ENCODE peak calls at places on chromosomes 4 and X, in five cellular contexts. One of them, this sample, is unnamed.

GRCh38 chrX:63503541-63503940 is 152.4 kb upstream of the SPIN4 start:
- DNase-seq in Ammon's horn: no peak
- DNase-seq in glutamatergic neuron: no peak
- DNase-seq in stimulated activated CD8-positive, alpha-beta memory T cell treated with anti-CD3 and anti-CD28 coated beads, Interleukin-2, amount 100 ng/mL, for 1 hour: no peak
- DNase-seq in germinal center: no peak
- DNase-seq in this sample: no peak

GRCh38 chrX:44904542-44905115 is 31.6 kb downstream of the KDM6A start:
- DNase-seq in glutamatergic neuron: no peak
- DNase-seq in germinal center: no peak
- DNase-seq in Ammon's horn: no peak
- DNase-seq in stimulated activated CD8-positive, alpha-beta memory T cell treated with anti-CD3 and anti-CD28 coated beads, Interleukin-2, amount 100 ng/mL, for 1 hour: no peak
- DNase-seq in this sample: no peak

GRCh38 chr4:168615294-168615693 is 118.4 kb downstream of the PALLD start:
- DNase-seq in Ammon's horn: no peak
- DNase-seq in stimulated activated CD8-positive, alpha-beta memory T cell treated with anti-CD3 and anti-CD28 coated beads, Interleukin-2, amount 100 ng/mL, for 1 hour: no peak
- DNase-seq in germinal center: no peak
- DNase-seq in glutamatergic neuron: no peak
- DNase-seq in this sample: no peak

GRCh38 chrX:68842781-68843581 is 14.2 kb downstream of the EFNB1 start:
- DNase-seq in Ammon's horn: no peak
- DNase-seq in stimulated activated CD8-positive, alpha-beta memory T cell treated with anti-CD3 and anti-CD28 coated beads, Interleukin-2, amount 100 ng/mL, for 1 hour: no peak
- DNase-seq in glutamatergic neuron: no peak
- DNase-seq in germinal center: no peak
- DNase-seq in this sample: no peak

GRCh38 chrX:14948701-14949100 is 75.5 kb downstream of the MOSPD2 start:
- DNase-seq in Ammon's horn: no peak
- DNase-seq in glutamatergic neuron: no peak
- DNase-seq in stimulated activated CD8-positive, alpha-beta memory T cell treated with anti-CD3 and anti-CD28 coated beads, Interleukin-2, amount 100 ng/mL, for 1 hour: no peak
- DNase-seq in germinal center: no peak
- DNase-seq in this sample: no peak

GRCh38 chrX:110723844-110724243 is 71.8 kb downstream of the CHRDL1 start:
- DNase-seq in germinal center: no peak
- DNase-seq in Ammon's horn: no peak
- DNase-seq in glutamatergic neuron: no peak
- DNase-seq in stimulated activated CD8-positive, alpha-beta memory T cell treated with anti-CD3 and anti-CD28 coated beads, Interleukin-2, amount 100 ng/mL, for 1 hour: no peak
- DNase-seq in this sample: no peak

GRCh38 chrX:4320436-4320947 is 607.0 kb upstream of the PRKX start:
- DNase-seq in stimulated activated CD8-positive, alpha-beta memory T cell treated with anti-CD3 and anti-CD28 coated beads, Interleukin-2, amount 100 ng/mL, for 1 hour: no peak
- DNase-seq in germinal center: no peak
- DNase-seq in glutamatergic neuron: no peak
- DNase-seq in Ammon's horn: no peak
- DNase-seq in this sample: no peak

GRCh38 chr4:52588771-52589591 is 70.1 kb downstream of the USP46 start:
- DNase-seq in germinal center: no peak
- DNase-seq in glutamatergic neuron: no peak
- DNase-seq in stimulated activated CD8-positive, alpha-beta memory T cell treated with anti-CD3 and anti-CD28 coated beads, Interleukin-2, amount 100 ng/mL, for 1 hour: peak; percentile 30
- DNase-seq in Ammon's horn: no peak
- DNase-seq in this sample: no peak

GRCh38 chr4:57544811-57545654 is 434.8 kb upstream of the IGFBP7 start:
- DNase-seq in Ammon's horn: no peak
- DNase-seq in glutamatergic neuron: no peak
- DNase-seq in stimulated activated CD8-positive, alpha-beta memory T cell treated with anti-CD3 and anti-CD28 coated beads, Interleukin-2, amount 100 ng/mL, for 1 hour: no peak
- DNase-seq in germinal center: no peak
- DNase-seq in this sample: no peak

GRCh38 chrX:22323541-22323940 is 50.8 kb downstream of the CBLL2 start:
- DNase-seq in germinal center: no peak
- DNase-seq in stimulated activated CD8-positive, alpha-beta memory T cell treated with anti-CD3 and anti-CD28 coated beads, Interleukin-2, amount 100 ng/mL, for 1 hour: no peak
- DNase-seq in glutamatergic neuron: no peak
- DNase-seq in Ammon's horn: no peak
- DNase-seq in this sample: no peak

GRCh38 chrX:56811599-56811998 is 82.6 kb downstream of the NBDY start:
- DNase-seq in germinal center: no peak
- DNase-seq in stimulated activated CD8-positive, alpha-beta memory T cell treated with anti-CD3 and anti-CD28 coated beads, Interleukin-2, amount 100 ng/mL, for 1 hour: no peak
- DNase-seq in Ammon's horn: no peak
- DNase-seq in glutamatergic neuron: no peak
- DNase-seq in this sample: no peak

GRCh38 chrX:71885099-71885498 is 25.5 kb upstream of the NHSL2 start:
- DNase-seq in germinal center: no peak
- DNase-seq in Ammon's horn: no peak
- DNase-seq in glutamatergic neuron: no peak
- DNase-seq in stimulated activated CD8-positive, alpha-beta memory T cell treated with anti-CD3 and anti-CD28 coated beads, Interleukin-2, amount 100 ng/mL, for 1 hour: no peak
- DNase-seq in this sample: no peak

GRCh38 chrX:69361286-69361926 is 142.7 kb upstream of the NALF2 start:
- DNase-seq in glutamatergic neuron: no peak
- DNase-seq in Ammon's horn: no peak
- DNase-seq in stimulated activated CD8-positive, alpha-beta memory T cell treated with anti-CD3 and anti-CD28 coated beads, Interleukin-2, amount 100 ng/mL, for 1 hour: no peak
- DNase-seq in germinal center: no peak
- DNase-seq in this sample: no peak

GRCh38 chr4:82500830-82501229 is 61.0 kb downstream of the TMEM150C start:
- DNase-seq in germinal center: no peak
- DNase-seq in glutamatergic neuron: peak; percentile 30
- DNase-seq in stimulated activated CD8-positive, alpha-beta memory T cell treated with anti-CD3 and anti-CD28 coated beads, Interleukin-2, amount 100 ng/mL, for 1 hour: no peak
- DNase-seq in Ammon's horn: no peak
- DNase-seq in this sample: no peak

GRCh38 chr4:153528705-153529493 is 62.7 kb downstream of the TMEM131L start:
- DNase-seq in glutamatergic neuron: no peak
- DNase-seq in germinal center: no peak
- DNase-seq in Ammon's horn: no peak
- DNase-seq in stimulated activated CD8-positive, alpha-beta memory T cell treated with anti-CD3 and anti-CD28 coated beads, Interleukin-2, amount 100 ng/mL, for 1 hour: no peak
- DNase-seq in this sample: no peak

GRCh38 chr4:52102587-52102986 is 51.5 kb downstream of the SPATA18 start:
- DNase-seq in glutamatergic neuron: no peak
- DNase-seq in stimulated activated CD8-positive, alpha-beta memory T cell treated with anti-CD3 and anti-CD28 coated beads, Interleukin-2, amount 100 ng/mL, for 1 hour: no peak
- DNase-seq in Ammon's horn: no peak
- DNase-seq in germinal center: no peak
- DNase-seq in this sample: no peak

GRCh38 chr4:47031713-47032404 is 492 bp downstream of the GABRB1 start:
- DNase-seq in stimulated activated CD8-positive, alpha-beta memory T cell treated with anti-CD3 and anti-CD28 coated beads, Interleukin-2, amount 100 ng/mL, for 1 hour: no peak
- DNase-seq in glutamatergic neuron: no peak
- DNase-seq in germinal center: no peak
- DNase-seq in Ammon's horn: peak; percentile 20
- DNase-seq in this sample: no peak

GRCh38 chr4:158781963-158782362 is 13.1 kb downstream of the FNIP2 start:
- DNase-seq in glutamatergic neuron: no peak
- DNase-seq in germinal center: no peak
- DNase-seq in stimulated activated CD8-positive, alpha-beta memory T cell treated with anti-CD3 and anti-CD28 coated beads, Interleukin-2, amount 100 ng/mL, for 1 hour: no peak
- DNase-seq in Ammon's horn: no peak
- DNase-seq in this sample: no peak

GRCh38 chr4:118775405-118775804 is 60.5 kb downstream of the SEC24D start:
- DNase-seq in Ammon's horn: no peak
- DNase-seq in glutamatergic neuron: no peak
- DNase-seq in stimulated activated CD8-positive, alpha-beta memory T cell treated with anti-CD3 and anti-CD28 coated beads, Interleukin-2, amount 100 ng/mL, for 1 hour: no peak
- DNase-seq in germinal center: no peak
- DNase-seq in this sample: no peak

GRCh38 chrX:9144643-9145290 is 110.8 kb upstream of the FAM9B start:
- DNase-seq in germinal center: no peak
- DNase-seq in stimulated activated CD8-positive, alpha-beta memory T cell treated with anti-CD3 and anti-CD28 coated beads, Interleukin-2, amount 100 ng/mL, for 1 hour: no peak
- DNase-seq in Ammon's horn: no peak
- DNase-seq in glutamatergic neuron: no peak
- DNase-seq in this sample: no peak

GRCh38 chr4:188701952-188702351 is 562.7 kb downstream of the TRIML1 start:
- DNase-seq in glutamatergic neuron: no peak
- DNase-seq in germinal center: no peak
- DNase-seq in Ammon's horn: no peak
- DNase-seq in stimulated activated CD8-positive, alpha-beta memory T cell treated with anti-CD3 and anti-CD28 coated beads, Interleukin-2, amount 100 ng/mL, for 1 hour: no peak
- DNase-seq in this sample: no peak

GRCh38 chr4:109728385-109728784 is 1.5 kb downstream of the PLA2G12A start:
- DNase-seq in glutamatergic neuron: no peak
- DNase-seq in stimulated activated CD8-positive, alpha-beta memory T cell treated with anti-CD3 and anti-CD28 coated beads, Interleukin-2, amount 100 ng/mL, for 1 hour: no peak
- DNase-seq in Ammon's horn: no peak
- DNase-seq in germinal center: no peak
- DNase-seq in this sample: no peak

GRCh38 chr4:7904108-7904516 is 35.5 kb downstream of the AFAP1 start:
- DNase-seq in germinal center: no peak
- DNase-seq in Ammon's horn: peak; percentile 40
- DNase-seq in stimulated activated CD8-positive, alpha-beta memory T cell treated with anti-CD3 and anti-CD28 coated beads, Interleukin-2, amount 100 ng/mL, for 1 hour: no peak
- DNase-seq in glutamatergic neuron: peak; percentile 70
- DNase-seq in this sample: no peak

GRCh38 chr4:177447417-177448004 is 5.3 kb upstream of the AGA start:
- DNase-seq in germinal center: no peak
- DNase-seq in glutamatergic neuron: no peak
- DNase-seq in stimulated activated CD8-positive, alpha-beta memory T cell treated with anti-CD3 and anti-CD28 coated beads, Interleukin-2, amount 100 ng/mL, for 1 hour: no peak
- DNase-seq in Ammon's horn: no peak
- DNase-seq in this sample: no peak

GRCh38 chrX:6024204-6024603 is 204.5 kb downstream of the NLGN4X start:
- DNase-seq in stimulated activated CD8-positive, alpha-beta memory T cell treated with anti-CD3 and anti-CD28 coated beads, Interleukin-2, amount 100 ng/mL, for 1 hour: no peak
- DNase-seq in germinal center: no peak
- DNase-seq in glutamatergic neuron: no peak
- DNase-seq in Ammon's horn: no peak
- DNase-seq in this sample: no peak

GRCh38 chr4:186249785-186250739 is 15.9 kb upstream of the F11 start:
- DNase-seq in germinal center: no peak
- DNase-seq in glutamatergic neuron: no peak
- DNase-seq in Ammon's horn: no peak
- DNase-seq in stimulated activated CD8-positive, alpha-beta memory T cell treated with anti-CD3 and anti-CD28 coated beads, Interleukin-2, amount 100 ng/mL, for 1 hour: no peak
- DNase-seq in this sample: no peak

GRCh38 chr4:133483600-133484246 is 334.6 kb downstream of the PCDH10 start:
- DNase-seq in germinal center: no peak
- DNase-seq in stimulated activated CD8-positive, alpha-beta memory T cell treated with anti-CD3 and anti-CD28 coated beads, Interleukin-2, amount 100 ng/mL, for 1 hour: no peak
- DNase-seq in glutamatergic neuron: no peak
- DNase-seq in Ammon's horn: peak; percentile 59
- DNase-seq in this sample: no peak

GRCh38 chr4:121155893-121156292 is 8.2 kb downstream of the TNIP3 start:
- DNase-seq in Ammon's horn: no peak
- DNase-seq in stimulated activated CD8-positive, alpha-beta memory T cell treated with anti-CD3 and anti-CD28 coated beads, Interleukin-2, amount 100 ng/mL, for 1 hour: no peak
- DNase-seq in germinal center: no peak
- DNase-seq in glutamatergic neuron: no peak
- DNase-seq in this sample: no peak

GRCh38 chrX:140767646-140768045 is 58.1 kb downstream of the LINC00632 start:
- DNase-seq in stimulated activated CD8-positive, alpha-beta memory T cell treated with anti-CD3 and anti-CD28 coated beads, Interleukin-2, amount 100 ng/mL, for 1 hour: no peak
- DNase-seq in glutamatergic neuron: no peak
- DNase-seq in Ammon's horn: no peak
- DNase-seq in germinal center: no peak
- DNase-seq in this sample: no peak

GRCh38 chr4:135838889-135839288 is 1637.3 kb upstream of the PABPC4L start:
- DNase-seq in germinal center: no peak
- DNase-seq in Ammon's horn: peak; percentile 68
- DNase-seq in glutamatergic neuron: no peak
- DNase-seq in stimulated activated CD8-positive, alpha-beta memory T cell treated with anti-CD3 and anti-CD28 coated beads, Interleukin-2, amount 100 ng/mL, for 1 hour: no peak
- DNase-seq in this sample: no peak

GRCh38 chrX:153413731-153414130 is 2.5 kb downstream of the ZFP92 start:
- DNase-seq in glutamatergic neuron: no peak
- DNase-seq in Ammon's horn: no peak
- DNase-seq in stimulated activated CD8-positive, alpha-beta memory T cell treated with anti-CD3 and anti-CD28 coated beads, Interleukin-2, amount 100 ng/mL, for 1 hour: no peak
- DNase-seq in germinal center: no peak
- DNase-seq in this sample: no peak

GRCh38 chr4:22573198-22573597 is 57.3 kb upstream of the ADGRA3 start:
- DNase-seq in germinal center: no peak
- DNase-seq in Ammon's horn: peak; percentile 69
- DNase-seq in stimulated activated CD8-positive, alpha-beta memory T cell treated with anti-CD3 and anti-CD28 coated beads, Interleukin-2, amount 100 ng/mL, for 1 hour: no peak
- DNase-seq in glutamatergic neuron: no peak
- DNase-seq in this sample: no peak

GRCh38 chrX:30779453-30780030 is 109.5 kb downstream of the TAB3 start:
- DNase-seq in glutamatergic neuron: no peak
- DNase-seq in Ammon's horn: no peak
- DNase-seq in stimulated activated CD8-positive, alpha-beta memory T cell treated with anti-CD3 and anti-CD28 coated beads, Interleukin-2, amount 100 ng/mL, for 1 hour: no peak
- DNase-seq in germinal center: no peak
- DNase-seq in this sample: no peak

GRCh38 chr4:162732871-162733270 is 433.8 kb downstream of the NAF1 start:
- DNase-seq in germinal center: no peak
- DNase-seq in glutamatergic neuron: no peak
- DNase-seq in stimulated activated CD8-positive, alpha-beta memory T cell treated with anti-CD3 and anti-CD28 coated beads, Interleukin-2, amount 100 ng/mL, for 1 hour: no peak
- DNase-seq in Ammon's horn: no peak
- DNase-seq in this sample: no peak